ENCODE peak calls at places on chromosomes 5 and 9, in seven cellular contexts. E is Calu3; X is AG04450; W is cardiac fibroblast; O is WERI-Rb-1; G is fibroblast of the aortic adventitia; F is CD8-positive, alpha-beta T cell. U is an unnamed sample.

GRCh38 chr5:98292496-98292895 is 481.0 kb upstream of the RGMB start:
- DNase-seq in W (no peak), F (no peak), O (no peak), X (no peak), E (no peak), G (no peak), U (no peak)

GRCh38 chr9:34957492-34958410 is at the start of gene PHF24:
- DNase-seq in G (no peak), X (no peak), F (peak), O (peak), E (peak), W (no peak), U (no peak)

GRCh38 chr9:81748091-81748490 is 58.7 kb upstream of the TLE1 start:
- DNase-seq in E (no peak), W (no peak), G (no peak), F (no peak), O (no peak), X (no peak), U (no peak)

GRCh38 chr5:38099205-38100144 is 158.9 kb upstream of the EGFLAM start:
- DNase-seq in G (no peak), O (no peak), X (no peak), F (no peak), E (no peak), W (no peak), U (no peak)

GRCh38 chr9:137439158-137439714 is 1.9 kb downstream of the ENTPD8 start:
- DNase-seq in O (peak), E (no peak), F (no peak), G (no peak), X (no peak), W (no peak), U (no peak)

GRCh38 chr9:71984388-71985069 is 73.1 kb downstream of the C9orf85 start:
- DNase-seq in W (peak), O (no peak), E (no peak), F (no peak), X (peak), G (peak), U (no peak)

GRCh38 chr9:136881691-136882108 is 4.6 kb upstream of the TRAF2 start:
- DNase-seq in F (peak), X (no peak), W (no peak), E (peak), O (no peak), G (peak), U (no peak)

GRCh38 chr9:137202966-137203365 is 2.4 kb upstream of the TPRN start:
- DNase-seq in X (no peak), W (no peak), E (no peak), G (no peak), O (no peak), F (no peak), U (no peak)

GRCh38 chr5:81606150-81606549 is 144.7 kb downstream of the SSBP2 start:
- DNase-seq in E (no peak), O (no peak), G (no peak), F (no peak), W (no peak), X (no peak), U (no peak)

GRCh38 chr9:35690447-35691324 is 961 bp upstream of the TPM2 start:
- DNase-seq in G (peak), O (peak), W (peak), F (peak), E (peak), X (no peak), U (peak)

GRCh38 chr9:65400886-65401285 is 115.9 kb upstream of the FOXD4L5 start:
- DNase-seq in F (no peak), W (no peak), E (no peak), X (no peak), O (no peak), G (no peak), U (no peak)

GRCh38 chr5:90680831-90681420 is 122.3 kb downstream of the ADGRV1 start:
- DNase-seq in W (no peak), O (no peak), E (no peak), X (no peak), G (no peak), F (no peak), U (no peak)

GRCh38 chr9:34993502-34994428 is 4.2 kb downstream of the DNAJB5 start:
- DNase-seq in F (no peak), E (no peak), G (peak), W (peak), O (peak), X (no peak), U (no peak)

GRCh38 chr5:52981507-52981906 is 7.6 kb upstream of the ITGA2 start:
- DNase-seq in E (no peak), G (no peak), W (no peak), O (no peak), F (no peak), X (no peak), U (no peak)

GRCh38 chr5:105508519-105508918 is 1945.9 kb upstream of the NUDT12 start:
- DNase-seq in O (no peak), F (no peak), X (no peak), E (no peak), W (peak), G (no peak), U (no peak)

GRCh38 chr5:93307557-93307956 is 273.5 kb downstream of the NR2F1-AS1 start:
- DNase-seq in E (no peak), W (peak), G (peak), X (no peak), O (no peak), F (no peak), U (no peak)

GRCh38 chr5:130545291-130545690 is 619.8 kb downstream of the HINT1 start:
- DNase-seq in W (no peak), G (no peak), F (no peak), E (peak), X (no peak), O (no peak), U (no peak)

GRCh38 chr5:19555876-19556275 is 432.1 kb downstream of the CDH18 start:
- DNase-seq in G (no peak), F (no peak), O (no peak), W (peak), E (no peak), X (no peak), U (no peak)

GRCh38 chr9:103169798-103170197 is 174.7 kb downstream of the CYLC2 start:
- DNase-seq in G (no peak), E (no peak), W (no peak), F (no peak), X (no peak), O (no peak), U (no peak)
- TF ChIP-seq CTCF in G (no peak), E (no peak), W (no peak), F (no peak), X (no peak), O (no peak), U (no peak)

DNA sequence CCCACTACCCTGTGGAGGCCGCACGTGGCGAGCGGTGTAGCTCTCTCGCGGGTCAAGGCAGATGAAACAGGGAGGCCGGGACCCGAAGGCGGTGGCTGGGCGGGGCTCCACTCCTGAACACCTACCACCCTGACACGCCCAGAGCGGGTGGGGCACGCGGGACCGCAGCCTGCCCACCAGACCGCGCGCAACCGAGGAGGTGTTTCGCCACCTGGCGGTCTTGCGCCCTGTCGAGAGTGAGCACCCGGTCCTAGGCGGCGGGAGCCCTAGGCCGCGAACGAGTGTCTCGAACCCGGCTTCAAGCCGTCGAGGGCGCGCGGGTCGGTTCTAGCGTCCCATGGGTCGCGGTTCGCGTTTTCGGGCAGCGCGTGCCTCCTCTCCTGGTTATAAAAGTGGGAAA is 2.2 kb upstream of the EXOSC3 start:
- DNase-seq in G (no peak), W (no peak), O (no peak), E (no peak), F (no peak), X (no peak), U (no peak)
- TF ChIP-seq CTCF in G (no peak), W (no peak), O (no peak), E (no peak), F (no peak), X (no peak), U (no peak)

GRCh38 chr5:126103050-126103449 is 320.2 kb upstream of the GRAMD2B start:
- DNase-seq in F (no peak), E (no peak), X (no peak), W (no peak), G (no peak), O (no peak), U (no peak)

GRCh38 chr5:126099077-126099476 is 324.1 kb upstream of the GRAMD2B start:
- DNase-seq in E (no peak), X (no peak), F (no peak), G (no peak), O (no peak), W (no peak), U (no peak)

GRCh38 chr5:126101901-126102300 is 321.3 kb upstream of the GRAMD2B start:
- DNase-seq in G (no peak), X (no peak), O (no peak), E (peak), F (no peak), W (no peak), U (no peak)

GRCh38 chr5:126098330-126099017 is 324.7 kb upstream of the GRAMD2B start:
- DNase-seq in X (peak), W (peak), G (peak), E (no peak), F (no peak), O (no peak), U (no peak)

GRCh38 chr5:126100767-126101166 is 322.4 kb upstream of the GRAMD2B start:
- DNase-seq in E (no peak), O (no peak), F (no peak), W (peak), G (peak), X (no peak), U (no peak)
- TF ChIP-seq CTCF in E (no peak), O (peak), F (no peak), W (peak), G (peak), X (peak), U (peak)

GRCh38 chr5:36217591-36217990 is 24.1 kb downstream of the NADK2 start:
- DNase-seq in G (no peak), X (no peak), O (no peak), W (no peak), F (no peak), E (no peak), U (no peak)

GRCh38 chr5:36209664-36210063 is 32.1 kb downstream of the NADK2 start:
- DNase-seq in E (no peak), W (peak), O (no peak), F (no peak), X (no peak), G (peak), U (no peak)

GRCh38 chr5:36215910-36216309 is 25.8 kb downstream of the NADK2 start:
- DNase-seq in W (no peak), G (no peak), F (no peak), X (no peak), O (no peak), E (no peak), U (no peak)

GRCh38 chr5:36217992-36218391 is 23.7 kb downstream of the NADK2 start:
- DNase-seq in O (no peak), E (no peak), X (no peak), F (no peak), G (no peak), W (no peak), U (no peak)

DNA sequence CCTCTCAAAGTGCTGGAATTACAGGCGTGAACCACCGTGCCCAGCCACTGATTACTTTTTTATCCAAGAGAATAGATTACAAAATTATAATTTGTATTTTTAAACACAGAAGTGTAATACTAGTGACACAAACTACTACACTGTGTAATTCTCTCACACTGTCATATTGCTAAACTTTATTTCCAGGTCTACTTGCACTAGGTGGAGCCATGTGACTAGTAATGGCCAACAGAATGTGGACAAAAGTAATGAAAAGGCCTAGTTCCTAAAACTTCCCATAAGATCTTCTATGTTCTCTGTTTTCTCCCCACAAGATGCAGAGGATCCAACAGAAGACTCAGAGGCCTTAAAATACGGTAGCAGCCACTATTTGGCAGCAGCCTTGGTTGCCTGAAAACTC is 27.3 kb downstream of the NADK2 start:
- DNase-seq in F (no peak), E (no peak), O (no peak), X (no peak), W (no peak), G (no peak), U (no peak)
- TF ChIP-seq CTCF in F (no peak), E (no peak), O (no peak), X (no peak), W (no peak), G (no peak), U (no peak)

GRCh38 chr9:125131778-125132177 is 11.6 kb downstream of the SCAI start:
- DNase-seq in E (no peak), X (no peak), G (no peak), W (no peak), F (no peak), O (no peak), U (no peak)
- TF ChIP-seq CTCF in E (no peak), X (no peak), G (no peak), W (no peak), F (no peak), O (no peak), U (no peak)

DNA sequence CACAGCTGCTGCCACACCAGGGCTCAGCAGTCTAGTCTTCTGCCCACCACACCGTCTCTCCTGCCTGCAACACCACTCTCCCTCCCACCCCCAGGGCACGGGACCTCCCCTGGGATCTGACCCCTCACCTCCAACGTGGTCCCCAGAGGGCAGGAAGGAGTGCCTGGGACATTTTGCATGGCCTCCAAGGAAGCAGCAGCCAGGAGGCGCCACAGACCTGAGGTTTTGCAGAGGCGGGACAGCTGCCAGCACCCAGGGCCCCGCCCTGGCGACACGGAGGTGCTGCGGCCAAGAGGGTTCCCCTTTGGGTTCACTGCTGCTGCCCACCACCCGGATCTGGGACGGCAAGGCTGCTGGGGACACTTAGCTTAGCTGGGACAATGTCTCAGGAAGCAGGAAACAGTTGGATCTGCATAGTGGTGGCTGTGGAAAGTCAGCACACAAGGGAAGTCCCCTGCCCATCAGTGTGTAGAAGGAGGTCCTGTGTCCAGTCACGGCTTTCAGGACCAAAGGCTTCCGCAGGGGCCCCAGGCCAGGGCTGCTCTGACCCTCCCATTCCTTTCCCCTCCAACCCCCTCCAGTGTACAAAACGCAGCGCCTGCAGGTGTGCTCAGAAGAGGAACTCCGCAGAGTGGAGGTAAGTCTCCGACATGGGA is 13.8 kb downstream of the PROP1 start:
- DNase-seq in X (no peak), O (peak), G (no peak), F (no peak), W (no peak), E (peak), U (no peak)
- TF ChIP-seq CTCF in X (no peak), O (peak), G (no peak), F (no peak), W (peak), E (peak), U (peak)

GRCh38 chr5:159951387-159951786 is 35.1 kb downstream of the ADRA1B start:
- DNase-seq in E (no peak), X (no peak), W (peak), F (no peak), G (no peak), O (peak), U (no peak)
- TF ChIP-seq CTCF in E (no peak), X (peak), W (peak), F (no peak), G (peak), O (peak), U (peak)